ENCODE peak calls at places on chromosomes 2 and 18, in seven cellular contexts. Y is WERI-Rb-1, Z is OCI-LY7, C is colonic mucosa, V is BJ, O is IMR-90, N is glutamatergic neuron. U is an unnamed sample.

GRCh38 chr2:188204830-188205229 is 86.8 kb upstream of the GULP1 start:
- DNase-seq in Z (no peak), C (no peak), N (no peak), O (no peak), Y (no peak), V (no peak), U (no peak)

GRCh38 chr2:175431054-175431780 is 249.7 kb upstream of the ATP5MC3 start:
- DNase-seq in O (no peak), N (no peak), Y (no peak), V (no peak), Z (no peak), C (no peak), U (no peak)

GRCh38 chr2:151289972-151290335 is 486 bp upstream of the NMI start:
- DNase-seq in C (peak), O (peak), Y (no peak), Z (no peak), N (no peak), V (peak), U (peak)

GRCh38 chr2:53033416-53033815 is 734.2 kb upstream of the CHAC2 start:
- DNase-seq in Z (no peak), N (no peak), Y (no peak), O (peak), V (peak), C (no peak), U (no peak)

GRCh38 chr18:77099501-77100370 is 32.8 kb downstream of the MBP start:
- DNase-seq in Y (no peak), V (no peak), Z (peak), O (no peak), N (no peak), C (no peak), U (no peak)

GRCh38 chr2:47226124-47227040 is 71.3 kb upstream of the STPG4 start:
- DNase-seq in O (peak), V (no peak), C (no peak), Y (no peak), N (no peak), Z (peak), U (no peak)

GRCh38 chr2:130391872-130392670 is 36.2 kb downstream of the PTPN18 start:
- DNase-seq in N (no peak), Y (peak), O (peak), V (no peak), Z (peak), C (peak), U (no peak)

GRCh38 chr18:49520661-49521145 is 33.7 kb upstream of the C18orf32 start:
- DNase-seq in V (no peak), Y (peak), N (no peak), C (no peak), Z (no peak), O (peak), U (peak)

GRCh38 chr2:112644155-112644932 is 1.4 kb upstream of the SLC20A1 start:
- DNase-seq in V (no peak), Z (no peak), Y (no peak), O (no peak), C (peak), N (no peak), U (no peak)

DNA sequence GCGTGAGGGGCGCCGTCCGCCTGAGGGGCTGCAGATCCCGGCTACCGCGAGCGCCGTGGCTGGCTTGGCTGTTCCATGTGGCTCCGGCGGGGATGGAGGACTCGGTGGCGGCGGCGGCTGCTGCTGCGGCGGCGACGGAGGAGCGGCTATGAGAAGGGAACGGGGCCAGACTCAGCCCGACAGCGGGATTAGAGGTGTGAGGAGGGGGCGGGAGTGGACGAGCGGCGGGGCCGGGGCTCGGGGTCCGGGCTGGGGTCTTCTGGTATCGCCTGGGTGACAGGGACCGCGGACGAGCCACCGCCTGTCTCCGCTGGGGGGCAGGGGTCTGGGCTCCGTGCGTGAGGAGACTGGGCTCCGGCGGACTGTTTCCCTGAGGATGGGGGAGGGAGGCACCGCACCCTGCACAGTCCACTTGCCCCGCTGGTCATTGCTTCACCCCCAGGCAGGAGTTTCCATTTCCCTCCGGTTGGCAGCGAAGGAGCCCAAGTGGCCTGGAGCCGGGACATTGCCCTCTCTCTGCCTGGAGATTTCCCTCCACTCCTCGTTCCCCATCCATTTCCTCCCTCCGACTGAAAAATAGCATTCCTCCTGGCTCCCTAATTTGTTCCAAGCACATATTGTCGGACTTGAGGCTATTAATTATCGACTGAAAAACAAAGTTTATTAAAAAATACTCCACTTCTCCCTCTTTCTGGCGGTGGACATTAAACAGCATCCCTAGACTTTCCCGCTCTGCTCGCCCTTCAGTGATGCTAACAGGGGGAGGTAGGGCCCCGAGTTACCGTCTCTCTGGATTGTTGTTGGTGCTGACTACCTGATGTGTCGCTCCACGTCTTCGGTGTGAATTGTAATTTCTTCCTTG is 577 bp downstream of the EHBP1 start:
- DNase-seq in O (peak), N (peak), C (peak), V (no peak), Z (peak), Y (peak), U (peak)
- TF ChIP-seq CTCF in O (peak), N (peak), C (no peak), V (peak), Z (peak), Y (peak), U (peak)

DNA sequence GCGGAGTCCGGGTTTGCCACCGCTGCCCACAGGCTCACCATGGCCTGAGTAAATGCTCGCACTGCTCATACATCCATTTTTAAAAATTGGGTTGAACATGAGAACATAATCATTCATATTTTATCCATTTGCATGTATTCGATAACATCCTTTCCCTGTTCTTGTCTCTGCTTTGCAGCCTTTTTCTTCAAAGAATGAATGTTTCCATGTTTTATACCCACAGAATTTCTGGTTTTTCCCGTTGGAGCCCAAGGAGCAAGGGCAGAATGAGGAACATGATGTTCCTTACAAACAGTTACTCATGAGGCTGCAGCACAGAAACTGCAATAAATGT is 146.5 kb downstream of the CCDC74A start:
- DNase-seq in Y (no peak), C (no peak), V (no peak), Z (no peak), O (no peak), N (no peak), U (no peak)
- TF ChIP-seq CTCF in Y (no peak), C (peak), V (no peak), Z (peak), O (no peak), N (peak), U (no peak)

GRCh38 chr18:6729247-6730091 is at the start of gene ARHGAP28:
- DNase-seq in C (peak), V (peak), O (peak), Y (peak), Z (no peak), N (peak), U (peak)
- TF ChIP-seq CTCF in C (no peak), V (peak), O (peak), Y (peak), Z (no peak), N (no peak), U (peak)

GRCh38 chr2:96493072-96493471 is 12.1 kb downstream of the NEURL3 start:
- DNase-seq in V (no peak), N (no peak), Z (no peak), C (no peak), Y (no peak), O (no peak), U (no peak)

GRCh38 chr2:96491860-96492497 is 13.2 kb downstream of the NEURL3 start:
- DNase-seq in O (no peak), C (no peak), V (no peak), Y (no peak), N (no peak), Z (no peak), U (no peak)

GRCh38 chr2:96485751-96486643 is 19.2 kb downstream of the NEURL3 start:
- DNase-seq in N (no peak), Y (no peak), V (peak), C (peak), Z (peak), O (peak), U (peak)

GRCh38 chr2:96489673-96490072 is 15.5 kb downstream of the NEURL3 start:
- DNase-seq in Z (no peak), N (no peak), V (no peak), Y (no peak), C (no peak), O (no peak), U (no peak)

DNA sequence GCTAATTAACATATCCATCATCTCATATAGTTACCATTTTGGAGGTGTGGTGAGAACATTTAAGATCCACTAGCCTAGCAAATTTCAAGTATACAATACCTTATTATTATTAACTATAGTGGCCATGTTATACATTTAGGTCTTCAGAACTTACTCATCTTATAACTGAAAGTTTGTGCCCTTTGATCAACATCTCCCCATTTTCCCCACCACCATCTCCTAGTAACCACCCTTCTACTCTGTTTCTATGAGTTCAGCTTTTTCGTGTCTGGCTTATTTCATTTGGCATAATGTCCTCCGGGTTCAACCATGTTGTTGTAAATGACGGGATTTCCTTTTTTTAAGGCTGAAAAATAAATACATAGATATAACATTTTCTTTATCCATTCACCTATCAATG is 15.9 kb downstream of the NEURL3 start:
- DNase-seq in C (no peak), O (no peak), Z (no peak), Y (no peak), N (no peak), V (no peak), U (no peak)
- TF ChIP-seq CTCF in C (no peak), O (no peak), Z (no peak), Y (no peak), N (no peak), V (no peak), U (no peak)

DNA sequence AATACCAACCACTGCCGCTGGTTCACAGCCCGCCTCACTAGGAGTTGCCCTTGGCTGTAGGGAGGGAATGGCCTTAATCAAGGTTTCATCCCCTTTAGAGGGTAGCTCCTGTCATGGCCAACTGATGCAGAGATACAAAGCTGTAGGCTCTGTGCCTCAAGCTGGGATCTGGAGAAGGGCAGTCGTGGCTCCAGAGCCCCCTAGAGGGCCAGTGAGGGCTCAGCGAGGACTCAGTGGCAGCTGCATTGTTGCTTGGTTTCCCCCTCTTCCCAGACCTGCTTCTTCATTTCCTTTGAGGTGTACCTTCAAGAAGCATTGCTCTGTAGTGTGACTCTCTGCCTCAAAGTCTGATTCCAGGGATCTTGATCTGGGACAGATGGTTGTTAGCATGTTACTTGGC is 302.1 kb downstream of the LPIN1 start:
- DNase-seq in N (no peak), O (no peak), V (no peak), C (no peak), Z (peak), Y (peak), U (no peak)
- TF ChIP-seq CTCF in N (no peak), O (peak), V (no peak), C (no peak), Z (peak), Y (peak), U (no peak)

GRCh38 chr18:9850297-9850696 is 35.5 kb upstream of the TXNDC2 start:
- DNase-seq in Z (no peak), C (no peak), V (no peak), O (no peak), N (no peak), Y (no peak), U (no peak)
- TF ChIP-seq CTCF in Z (no peak), C (no peak), V (no peak), O (no peak), N (no peak), Y (no peak), U (no peak)

GRCh38 chr18:6921571-6921970 is 192.1 kb downstream of the ARHGAP28 start:
- DNase-seq in Y (no peak), V (no peak), C (no peak), N (no peak), O (no peak), Z (no peak), U (no peak)

GRCh38 chr18:6917082-6917481 is 187.6 kb downstream of the ARHGAP28 start:
- DNase-seq in Y (no peak), N (no peak), Z (no peak), V (no peak), C (no peak), O (peak), U (no peak)

GRCh38 chr18:6923220-6923619 is 193.7 kb downstream of the ARHGAP28 start:
- DNase-seq in O (no peak), C (no peak), V (no peak), Z (no peak), Y (no peak), N (no peak), U (no peak)

DNA sequence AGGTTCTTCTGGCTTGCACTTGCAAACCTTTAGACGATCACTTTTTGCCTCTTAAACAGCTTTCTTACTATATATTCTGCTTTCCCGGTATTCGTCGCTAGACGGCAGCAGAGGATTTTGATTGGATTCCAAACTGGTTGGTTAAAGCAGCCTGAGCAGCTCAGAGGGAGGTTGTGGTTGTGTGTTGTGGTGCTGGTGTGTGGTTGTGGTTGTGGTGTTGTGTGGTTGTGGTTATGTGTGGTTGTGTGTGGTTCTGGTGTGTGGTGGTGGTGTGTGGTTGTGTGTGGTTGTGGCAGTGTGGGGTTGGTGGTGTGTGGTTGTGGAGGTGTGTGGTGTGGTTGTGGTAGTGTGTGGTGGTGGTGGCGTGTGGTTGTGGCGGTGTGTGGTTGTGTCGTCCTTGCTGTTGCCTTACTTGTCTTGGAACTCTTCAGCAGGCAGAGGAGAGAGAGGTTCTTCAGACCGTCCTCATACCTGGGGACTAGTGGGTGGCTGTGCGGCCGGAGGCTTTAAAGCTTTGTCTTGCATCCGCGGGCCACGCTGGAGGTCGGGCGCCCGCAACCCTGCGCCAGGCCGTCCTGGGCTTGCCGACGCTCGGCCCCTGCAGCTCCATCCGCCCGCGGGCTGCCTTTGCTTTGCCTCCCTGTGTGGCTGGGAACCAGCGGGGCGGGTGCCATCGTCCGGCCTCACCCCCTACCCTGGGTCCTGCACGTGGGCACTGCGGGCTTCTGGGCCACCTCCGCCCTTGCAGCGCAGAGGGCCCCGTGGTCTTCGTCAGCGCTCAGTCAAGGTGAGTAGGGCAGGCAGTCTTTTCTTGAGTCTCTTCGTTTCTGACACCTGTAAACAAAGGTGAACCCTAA is 190.8 kb downstream of the ARHGAP28 start:
- DNase-seq in Z (peak), N (peak), Y (peak), C (peak), O (peak), V (peak), U (peak)
- TF ChIP-seq CTCF in Z (peak), N (peak), Y (peak), C (peak), O (peak), V (peak), U (peak)

GRCh38 chr2:127740665-127741287 is 39.5 kb downstream of the SFT2D3 start:
- DNase-seq in O (no peak), C (no peak), N (no peak), Y (no peak), Z (peak), V (no peak), U (no peak)

GRCh38 chr2:127747621-127748020 is 46.3 kb downstream of the SFT2D3 start:
- DNase-seq in O (no peak), V (no peak), Z (no peak), C (no peak), N (no peak), Y (no peak), U (no peak)

GRCh38 chr2:127739800-127740199 is 38.5 kb downstream of the SFT2D3 start:
- DNase-seq in V (no peak), Y (no peak), N (no peak), O (no peak), C (no peak), Z (no peak), U (no peak)

GRCh38 chr2:127737892-127738291 is 36.6 kb downstream of the SFT2D3 start:
- DNase-seq in O (peak), Z (no peak), V (no peak), N (no peak), C (no peak), Y (no peak), U (no peak)

DNA sequence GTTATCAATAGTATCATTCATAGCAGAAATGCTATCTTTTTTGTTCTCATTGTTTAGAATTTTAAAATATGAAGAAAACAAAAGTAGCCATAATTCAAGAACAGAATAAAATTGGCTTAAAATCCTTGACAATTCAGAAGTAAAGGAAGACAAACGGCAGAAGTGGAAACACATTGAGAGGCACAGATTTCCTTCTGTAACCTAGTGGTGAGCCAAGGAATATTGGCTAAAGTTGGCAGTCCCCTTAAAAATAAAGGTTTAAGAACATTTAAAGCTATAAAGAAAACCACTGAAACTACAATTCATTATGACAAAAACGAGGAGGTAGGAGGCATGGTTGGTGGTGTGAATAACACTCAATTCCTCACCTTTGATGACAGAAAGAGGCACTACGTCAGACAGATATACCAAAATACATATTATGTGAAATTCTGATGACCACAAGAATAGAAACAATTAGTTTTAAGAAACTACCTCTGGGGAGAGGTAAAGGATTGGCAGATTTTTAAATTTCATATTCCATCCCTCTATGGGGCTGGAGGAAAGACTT is 42.3 kb downstream of the SFT2D3 start:
- DNase-seq in Z (no peak), C (no peak), V (no peak), N (no peak), Y (no peak), O (no peak), U (no peak)
- TF ChIP-seq CTCF in Z (peak), C (no peak), V (no peak), N (peak), Y (no peak), O (no peak), U (no peak)

DNA sequence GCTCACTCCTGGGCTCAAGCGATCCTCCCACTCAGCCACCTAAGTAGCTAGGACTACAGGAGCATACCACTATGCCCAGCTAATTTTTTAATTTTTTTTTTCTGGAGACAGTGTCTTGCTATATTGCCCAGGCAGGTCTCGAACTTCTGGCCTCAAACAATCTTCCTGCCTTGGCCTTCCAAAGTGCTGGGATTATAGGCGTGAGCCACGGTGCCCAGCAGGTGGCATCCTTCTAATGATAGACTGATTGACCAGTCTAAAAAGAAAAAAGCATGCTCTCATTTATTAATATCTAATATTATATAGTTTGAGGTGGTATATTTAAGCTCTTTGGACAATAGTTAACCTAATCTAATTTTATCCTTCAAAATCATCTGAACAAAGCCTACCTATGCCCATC is 198.6 kb downstream of the CAMKMT start:
- DNase-seq in C (peak), V (no peak), O (no peak), N (peak), Y (peak), Z (no peak), U (no peak)
- TF ChIP-seq CTCF in C (peak), V (peak), O (no peak), N (peak), Y (peak), Z (peak), U (no peak)

DNA sequence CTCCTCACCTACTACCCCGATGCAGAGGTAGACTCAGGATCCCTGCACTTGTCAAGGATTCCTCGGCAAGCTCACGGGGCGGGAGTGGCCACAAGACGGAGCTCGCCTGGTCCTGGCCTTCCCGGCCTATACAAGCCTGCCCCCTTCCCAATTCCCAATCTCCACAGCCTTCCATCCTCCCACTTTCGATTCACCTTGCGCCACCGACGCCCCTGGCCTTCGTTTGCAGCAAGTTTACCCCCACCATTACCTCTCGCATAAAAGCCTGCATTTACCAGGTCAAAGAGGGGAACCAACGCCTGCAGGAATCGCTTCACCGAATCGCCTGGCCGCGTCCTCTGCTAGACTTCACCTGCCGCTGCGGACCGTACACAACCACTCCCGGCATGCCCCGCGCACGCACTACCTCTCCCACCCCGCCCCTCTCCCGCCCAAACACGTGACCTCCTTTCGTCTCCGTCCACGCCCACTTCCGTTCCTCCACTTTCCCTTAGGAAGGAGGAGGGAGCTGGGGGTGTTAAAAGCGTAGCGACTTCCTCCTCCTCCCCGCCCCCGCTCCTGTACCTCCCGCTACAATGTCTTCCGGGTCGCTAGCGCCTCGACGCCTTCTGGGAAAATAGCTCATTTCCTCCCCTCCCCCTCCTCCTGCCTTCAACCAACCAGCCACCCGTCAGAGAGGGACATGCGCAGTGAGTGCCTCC is at the start of gene ORC4:
- DNase-seq in V (peak), O (peak), Z (peak), Y (peak), C (peak), N (peak), U (peak)
- TF ChIP-seq CTCF in V (peak), O (peak), Z (peak), Y (peak), C (peak), N (no peak), U (peak)